ENCODE peak calls at places on chromosomes 3 and 15, in five cellular contexts. O, P, F, V and A are unnamed samples.

GRCh38 chr15:87489902-87490301 is 766.6 kb downstream of the NTRK3 start:
- DNase-seq in O (no peak), P (no peak), F (no peak), V (no peak), A (no peak)

GRCh38 chr3:77467702-77468407 is 428.0 kb downstream of the ROBO2 start:
- DNase-seq in O (no peak), P (no peak), F (no peak), V (no peak), A (no peak)

GRCh38 chr3:53044371-53045106 is 1.3 kb downstream of the SFMBT1 start:
- DNase-seq in O (peak), P (no peak), F (peak), V (peak), A (peak)

GRCh38 chr3:22960326-22960984 is 242.7 kb upstream of the UBE2E2 start:
- DNase-seq in O (no peak), P (no peak), F (peak), V (peak), A (peak)

GRCh38 chr15:58043192-58043903 is 22.2 kb downstream of the ALDH1A2 start:
- DNase-seq in O (no peak), P (no peak), F (no peak), V (peak), A (peak)

GRCh38 chr3:59802045-59802444 is 752.2 kb upstream of the CFAP20DC start:
- DNase-seq in O (no peak), P (no peak), F (no peak), V (no peak), A (no peak)

GRCh38 chr3:157087398-157088132 is 72.4 kb downstream of the CCNL1 start:
- DNase-seq in O (no peak), P (no peak), F (no peak), V (no peak), A (no peak)

GRCh38 chr15:79967331-79968182 is 3.4 kb downstream of the BCL2A1 start:
- DNase-seq in O (no peak), P (no peak), F (no peak), V (no peak), A (no peak)

GRCh38 chr15:78301813-78302212 is 2.4 kb upstream of the SKIC8 start:
- DNase-seq in O (no peak), P (no peak), F (no peak), V (no peak), A (no peak)

GRCh38 chr3:158659454-158660237 is 12.8 kb downstream of the LXN start:
- DNase-seq in O (peak), P (peak), F (peak), V (peak), A (peak)

GRCh38 chr3:47824541-47825473 is 21.9 kb downstream of the DHX30 start:
- DNase-seq in O (peak), P (peak), F (peak), V (peak), A (peak)

GRCh38 chr3:156811092-156811862 is 14.9 kb upstream of the LEKR1 start:
- DNase-seq in O (no peak), P (no peak), F (peak), V (peak), A (peak)

GRCh38 chr3:15042936-15043335 is 22.2 kb downstream of the MRPS25 start:
- DNase-seq in O (no peak), P (no peak), F (no peak), V (peak), A (no peak)

GRCh38 chr15:57133127-57133968 is 214.9 kb downstream of the TCF12 start:
- DNase-seq in O (no peak), P (no peak), F (peak), V (peak), A (no peak)

GRCh38 chr3:146594843-146595482 is 10.2 kb downstream of the PLSCR5 start:
- DNase-seq in O (no peak), P (no peak), F (no peak), V (peak), A (no peak)

GRCh38 chr15:41892621-41893421 is 1.0 kb downstream of the SPTBN5 start:
- DNase-seq in O (peak), P (no peak), F (no peak), V (no peak), A (no peak)

GRCh38 chr15:31264534-31265089 is 62.0 kb upstream of the KLF13 start:
- DNase-seq in O (no peak), P (no peak), F (no peak), V (no peak), A (no peak)

GRCh38 chr3:57278237-57278636 is 14.2 kb downstream of the ASB14 start:
- DNase-seq in O (no peak), P (no peak), F (no peak), V (peak), A (no peak)

GRCh38 chr3:157075693-157076420 is 84.1 kb downstream of the CCNL1 start:
- DNase-seq in O (no peak), P (no peak), F (no peak), V (no peak), A (no peak)

GRCh38 chr15:31214864-31215489 is 111.7 kb upstream of the KLF13 start:
- DNase-seq in O (no peak), P (no peak), F (no peak), V (no peak), A (no peak)

GRCh38 chr3:170867143-170867542 is 2.9 kb downstream of the RPL22L1 start:
- DNase-seq in O (no peak), P (no peak), F (no peak), V (peak), A (no peak)

GRCh38 chr3:15557511-15557946 is 36.0 kb upstream of the COLQ start:
- DNase-seq in O (peak), P (peak), F (peak), V (peak), A (peak)

GRCh38 chr15:95653361-95653805 is 677.1 kb upstream of the NR2F2 start:
- DNase-seq in O (no peak), P (no peak), F (no peak), V (no peak), A (peak)

GRCh38 chr3:27479816-27480543 is 4.2 kb downstream of the SLC4A7 start:
- DNase-seq in O (no peak), P (no peak), F (no peak), V (no peak), A (no peak)

GRCh38 chr3:192892981-192893827 is 24.5 kb downstream of the MB21D2 start:
- DNase-seq in O (no peak), P (peak), F (no peak), V (peak), A (peak)

GRCh38 chr15:57573151-57573550 is 18.6 kb upstream of the MYZAP start:
- DNase-seq in O (no peak), P (no peak), F (no peak), V (no peak), A (no peak)

GRCh38 chr3:105746226-105746996 is 122.4 kb downstream of the CBLB start:
- DNase-seq in O (no peak), P (no peak), F (no peak), V (no peak), A (no peak)

GRCh38 chr15:58546635-58547627 is 115.1 kb downstream of the LIPC start:
- DNase-seq in O (no peak), P (no peak), F (no peak), V (peak), A (peak)

GRCh38 chr3:54086639-54087405 is 35.5 kb upstream of the CACNA2D3 start:
- DNase-seq in O (no peak), P (no peak), F (no peak), V (no peak), A (no peak)

GRCh38 chr3:13288732-13289718 is 131.1 kb downstream of the NUP210 start:
- DNase-seq in O (no peak), P (no peak), F (no peak), V (peak), A (no peak)

GRCh38 chr3:126474498-126475410 is 937 bp downstream of the ZXDC start:
- DNase-seq in O (peak), P (no peak), F (peak), V (peak), A (peak)

GRCh38 chr15:56243117-56243773 is 434 bp downstream of the RFX7 start:
- DNase-seq in O (peak), P (peak), F (peak), V (peak), A (peak)

GRCh38 chr3:81920805-81921204 is 159.4 kb upstream of the GBE1 start:
- DNase-seq in O (no peak), P (no peak), F (no peak), V (no peak), A (no peak)

GRCh38 chr15:25492315-25492714 is 53.5 kb upstream of the UBE3A start:
- DNase-seq in O (no peak), P (no peak), F (no peak), V (no peak), A (no peak)

GRCh38 chr3:45665101-45665572 is 24.1 kb upstream of the SACM1L start:
- DNase-seq in O (no peak), P (peak), F (no peak), V (peak), A (peak)

GRCh38 chr15:38554354-38554753 is 10.3 kb downstream of the RASGRP1 start:
- DNase-seq in O (no peak), P (no peak), F (no peak), V (peak), A (peak)

GRCh38 chr3:167930453-167930852 is 165.3 kb downstream of the GOLIM4 start:
- DNase-seq in O (no peak), P (no peak), F (no peak), V (no peak), A (no peak)

GRCh38 chr15:40048155-40048792 is 9.3 kb upstream of the SRP14 start:
- DNase-seq in O (peak), P (no peak), F (no peak), V (no peak), A (no peak)

GRCh38 chr15:40046721-40047412 is 7.9 kb upstream of the SRP14 start:
- DNase-seq in O (peak), P (no peak), F (no peak), V (peak), A (no peak)

GRCh38 chr15:40050788-40051615 is 12.0 kb upstream of the SRP14 start:
- DNase-seq in O (peak), P (peak), F (peak), V (peak), A (no peak)

GRCh38 chr15:40047413-40048154 is 8.6 kb upstream of the SRP14 start:
- DNase-seq in O (peak), P (no peak), F (no peak), V (peak), A (peak)

DNA sequence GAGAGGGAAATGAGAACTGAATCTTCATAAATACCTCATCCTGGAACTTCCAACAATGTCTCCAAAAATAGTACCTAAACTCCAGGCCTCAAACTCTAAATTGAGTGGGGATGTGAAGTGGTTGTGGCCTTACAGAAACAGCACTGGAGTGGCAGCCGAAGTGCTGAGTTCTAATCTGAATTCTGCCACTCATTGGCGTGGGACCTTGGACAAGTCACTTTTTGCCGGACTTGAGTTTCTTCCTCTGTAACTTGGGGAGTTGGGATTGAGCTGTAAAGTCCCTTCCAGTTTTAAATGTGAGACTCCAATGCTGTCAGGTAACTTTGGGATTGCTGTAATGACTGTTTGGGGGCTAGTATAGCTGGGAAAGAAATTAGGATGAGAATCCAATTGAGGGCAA is 10.1 kb upstream of the SRP14 start:
- DNase-seq in O (no peak), P (no peak), F (no peak), V (no peak), A (peak)
- H3K9ac ChIP-seq in O (no peak), P (no peak), F (no peak), V (no peak), A (no peak)

GRCh38 chr15:100879046-100879445 is 585 bp upstream of the ALDH1A3 start:
- DNase-seq in O (peak), P (no peak), F (no peak), V (no peak), A (no peak)

GRCh38 chr15:100880897-100881242 is 1.2 kb downstream of the ALDH1A3 start:
- DNase-seq in O (no peak), P (no peak), F (no peak), V (no peak), A (no peak)

GRCh38 chr15:100880139-100880896 is 687 bp downstream of the ALDH1A3 start:
- DNase-seq in O (peak), P (peak), F (no peak), V (no peak), A (no peak)

GRCh38 chr15:100878601-100879000 is 1.0 kb upstream of the ALDH1A3 start:
- DNase-seq in O (no peak), P (peak), F (peak), V (no peak), A (no peak)

DNA sequence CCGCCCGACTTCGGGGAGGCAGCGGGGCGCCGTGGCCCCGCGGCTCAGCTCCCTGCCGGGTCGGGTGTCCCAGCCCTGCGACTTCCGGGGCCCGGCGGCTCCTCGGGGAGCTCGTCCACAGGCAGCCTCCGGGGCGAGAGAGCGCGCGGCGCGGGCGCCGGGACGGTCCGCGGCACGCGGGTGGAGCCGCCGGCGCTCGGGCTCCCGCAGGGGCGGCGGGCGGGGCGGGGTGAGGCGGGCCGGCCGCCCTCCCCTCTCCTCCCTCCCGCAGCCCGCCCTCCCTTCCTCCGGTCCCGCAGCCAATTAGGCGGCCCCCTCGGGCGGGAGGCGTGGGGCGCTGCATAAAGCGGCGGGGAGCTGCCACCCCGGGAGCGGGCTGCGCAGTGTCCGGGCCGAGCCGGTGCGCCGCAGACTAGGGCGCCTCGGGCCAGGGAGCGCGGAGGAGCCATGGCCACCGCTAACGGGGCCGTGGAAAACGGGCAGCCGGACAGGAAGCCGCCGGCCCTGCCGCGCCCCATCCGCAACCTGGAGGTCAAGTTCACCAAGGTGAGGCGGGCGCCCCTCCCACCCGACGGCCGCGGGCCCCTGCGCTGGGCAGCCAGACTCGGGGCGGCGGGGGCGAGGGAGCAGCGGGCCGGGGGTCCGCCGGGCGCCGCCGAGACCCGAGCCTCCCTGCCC is at the start of gene ALDH1A3:
- DNase-seq in O (no peak), P (peak), F (no peak), V (peak), A (no peak)
- H4K91ac ChIP-seq in O (no peak), P (no peak), F (no peak), V (no peak), A (no peak)

GRCh38 chr15:70519616-70520015 is 243.7 kb downstream of the UACA start:
- DNase-seq in O (no peak), P (no peak), F (no peak), V (no peak), A (no peak)
- H3K9ac ChIP-seq in O (no peak), P (no peak), F (no peak), V (no peak), A (no peak)

DNA sequence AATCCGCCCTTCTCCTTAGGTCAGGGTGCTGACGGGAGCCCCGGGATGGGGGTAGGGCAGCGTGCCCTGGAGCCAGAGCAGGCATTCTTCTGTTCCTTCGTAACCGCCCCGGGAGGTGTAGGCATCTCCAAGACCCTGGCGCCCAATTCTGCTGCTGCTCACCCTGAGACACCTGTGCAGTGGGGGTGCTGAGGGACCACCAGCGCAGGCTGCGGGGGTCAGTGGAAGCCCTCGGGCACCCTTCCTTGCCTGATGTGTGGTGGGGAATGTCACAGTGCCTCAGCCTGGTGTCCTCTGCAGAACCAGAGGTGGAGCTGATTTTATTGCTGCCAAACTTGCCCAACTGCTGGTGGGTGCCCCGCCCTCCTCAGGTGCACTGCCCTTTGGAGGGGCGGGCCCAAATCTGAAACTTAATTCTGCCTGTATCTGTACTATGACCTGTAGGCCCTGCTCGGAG is 7.3 kb downstream of the CSK start:
- DNase-seq in O (no peak), P (no peak), F (no peak), V (no peak), A (no peak)
- H4K91ac ChIP-seq in O (no peak), P (no peak), F (no peak), V (no peak), A (no peak)